ENCODE peak calls at places on chromosome 10, in five cellular contexts. One of them, this sample, is unnamed. For H3K4me1, the result is how much of the 10 kb centered on the place peaks cover.

GRCh38 chr10:92181575-92181974 is 109.3 kb downstream of the CPEB3 start:
- DNase-seq in A549: peak
- DNase-seq in gastrocnemius medialis: no peak
- DNase-seq in adrenal gland: no peak
- DNase-seq in heart left ventricle: no peak
- DNase-seq in this sample: no peak

GRCh38 chr10:28492556-28492955 is 40.4 kb upstream of the WAC start:
- DNase-seq in heart left ventricle: no peak
- DNase-seq in adrenal gland: no peak
- DNase-seq in A549: no peak
- DNase-seq in gastrocnemius medialis: no peak
- DNase-seq in this sample: no peak

GRCh38 chr10:73906524-73907447 is 4.1 kb upstream of the PLAU start:
- DNase-seq in gastrocnemius medialis: peak
- DNase-seq in A549: peak
- DNase-seq in heart left ventricle: peak
- DNase-seq in adrenal gland: peak
- DNase-seq in this sample: peak

GRCh38 chr10:88042162-88043100 is 179.0 kb downstream of the PTEN start:
- DNase-seq in heart left ventricle: no peak
- DNase-seq in adrenal gland: no peak
- DNase-seq in gastrocnemius medialis: peak
- DNase-seq in A549: no peak
- DNase-seq in this sample: no peak

GRCh38 chr10:132136689-132137088 is 50.1 kb upstream of the DPYSL4 start:
- DNase-seq in heart left ventricle: no peak
- DNase-seq in adrenal gland: no peak
- DNase-seq in gastrocnemius medialis: no peak
- DNase-seq in A549: no peak
- DNase-seq in this sample: no peak

GRCh38 chr10:102627446-102628293 is 16.6 kb upstream of the TRIM8 start:
- DNase-seq in gastrocnemius medialis: peak
- DNase-seq in adrenal gland: peak
- DNase-seq in A549: peak
- DNase-seq in heart left ventricle: peak
- DNase-seq in this sample: peak

GRCh38 chr10:20993387-20994170 is 96.5 kb upstream of the NEBL start:
- DNase-seq in A549: no peak
- DNase-seq in heart left ventricle: no peak
- DNase-seq in adrenal gland: no peak
- DNase-seq in gastrocnemius medialis: no peak
- DNase-seq in this sample: no peak

GRCh38 chr10:103276251-103276936 is 544 bp upstream of the INA start:
- DNase-seq in gastrocnemius medialis: no peak
- DNase-seq in A549: no peak
- DNase-seq in adrenal gland: no peak
- DNase-seq in heart left ventricle: no peak
- DNase-seq in this sample: no peak

GRCh38 chr10:103618575-103619423 is 125.3 kb downstream of the NEURL1 start:
- DNase-seq in gastrocnemius medialis: peak
- DNase-seq in adrenal gland: peak
- DNase-seq in heart left ventricle: peak
- DNase-seq in A549: no peak
- DNase-seq in this sample: peak

GRCh38 chr10:99807786-99808185 is 25.3 kb downstream of the ABCC2 start:
- DNase-seq in gastrocnemius medialis: no peak
- DNase-seq in A549: no peak
- DNase-seq in heart left ventricle: no peak
- DNase-seq in adrenal gland: no peak
- DNase-seq in this sample: no peak

GRCh38 chr10:26480909-26481703 is 43.0 kb downstream of the APBB1IP start:
- DNase-seq in gastrocnemius medialis: peak
- DNase-seq in A549: no peak
- DNase-seq in heart left ventricle: no peak
- DNase-seq in adrenal gland: peak
- DNase-seq in this sample: no peak

GRCh38 chr10:689433-690226 is at the start of gene DIP2C:
- DNase-seq in gastrocnemius medialis: peak
- DNase-seq in A549: peak
- DNase-seq in adrenal gland: peak
- DNase-seq in heart left ventricle: peak
- DNase-seq in this sample: peak

GRCh38 chr10:717458-717857 is 28.0 kb upstream of the DIP2C start:
- DNase-seq in gastrocnemius medialis: no peak
- DNase-seq in heart left ventricle: no peak
- DNase-seq in adrenal gland: no peak
- DNase-seq in A549: no peak
- DNase-seq in this sample: no peak

GRCh38 chr10:45354261-45354660 is 19.8 kb upstream of the ALOX5 start:
- DNase-seq in heart left ventricle: no peak
- DNase-seq in A549: no peak
- DNase-seq in adrenal gland: peak
- DNase-seq in gastrocnemius medialis: peak
- DNase-seq in this sample: no peak

GRCh38 chr10:22133640-22134624 is 83.9 kb downstream of the EBLN1 start:
- DNase-seq in adrenal gland: no peak
- DNase-seq in A549: no peak
- DNase-seq in gastrocnemius medialis: no peak
- DNase-seq in heart left ventricle: no peak
- DNase-seq in this sample: no peak

GRCh38 chr10:621500-621899 is 68.0 kb downstream of the DIP2C start:
- DNase-seq in heart left ventricle: no peak
- DNase-seq in A549: no peak
- DNase-seq in gastrocnemius medialis: peak
- DNase-seq in adrenal gland: no peak
- DNase-seq in this sample: no peak

GRCh38 chr10:74881253-74881884 is 55.0 kb downstream of the KAT6B start:
- DNase-seq in gastrocnemius medialis: no peak
- DNase-seq in adrenal gland: no peak
- DNase-seq in A549: no peak
- DNase-seq in heart left ventricle: no peak
- DNase-seq in this sample: no peak

GRCh38 chr10:70562036-70562710 is 40.4 kb downstream of the PRF1 start:
- DNase-seq in gastrocnemius medialis: no peak
- DNase-seq in A549: no peak
- DNase-seq in adrenal gland: no peak
- DNase-seq in heart left ventricle: no peak
- DNase-seq in this sample: peak

GRCh38 chr10:7027913-7028808 is 382.7 kb downstream of the SFMBT2 start:
- DNase-seq in adrenal gland: no peak
- DNase-seq in gastrocnemius medialis: no peak
- DNase-seq in A549: no peak
- DNase-seq in heart left ventricle: no peak
- DNase-seq in this sample: no peak

GRCh38 chr10:14884082-14884481 is 5.4 kb downstream of the SUV39H2 start:
- DNase-seq in gastrocnemius medialis: no peak
- DNase-seq in heart left ventricle: no peak
- DNase-seq in A549: no peak
- DNase-seq in adrenal gland: no peak
- DNase-seq in this sample: no peak

GRCh38 chr10:50550291-50550839 is 73.4 kb downstream of the SGMS1 start:
- DNase-seq in A549: no peak
- DNase-seq in gastrocnemius medialis: no peak
- DNase-seq in adrenal gland: peak
- DNase-seq in heart left ventricle: peak
- DNase-seq in this sample: no peak

GRCh38 chr10:103892181-103892580 is 25.8 kb downstream of the STN1 start:
- DNase-seq in gastrocnemius medialis: no peak
- DNase-seq in adrenal gland: no peak
- DNase-seq in A549: no peak
- DNase-seq in heart left ventricle: no peak
- DNase-seq in this sample: no peak

GRCh38 chr10:3339531-3339950 is 167.0 kb upstream of the PITRM1 start:
- DNase-seq in gastrocnemius medialis: no peak
- DNase-seq in adrenal gland: no peak
- DNase-seq in heart left ventricle: no peak
- DNase-seq in A549: no peak
- DNase-seq in this sample: no peak

GRCh38 chr10:50231515-50232260 is 19.6 kb downstream of the ASAH2 start:
- DNase-seq in A549: no peak
- DNase-seq in gastrocnemius medialis: no peak
- DNase-seq in adrenal gland: no peak
- DNase-seq in heart left ventricle: no peak
- DNase-seq in this sample: no peak

GRCh38 chr10:90665905-90666662 is 191.8 kb downstream of the HTR7 start:
- DNase-seq in gastrocnemius medialis: no peak
- DNase-seq in heart left ventricle: no peak
- DNase-seq in adrenal gland: no peak
- DNase-seq in A549: no peak
- DNase-seq in this sample: no peak

DNA sequence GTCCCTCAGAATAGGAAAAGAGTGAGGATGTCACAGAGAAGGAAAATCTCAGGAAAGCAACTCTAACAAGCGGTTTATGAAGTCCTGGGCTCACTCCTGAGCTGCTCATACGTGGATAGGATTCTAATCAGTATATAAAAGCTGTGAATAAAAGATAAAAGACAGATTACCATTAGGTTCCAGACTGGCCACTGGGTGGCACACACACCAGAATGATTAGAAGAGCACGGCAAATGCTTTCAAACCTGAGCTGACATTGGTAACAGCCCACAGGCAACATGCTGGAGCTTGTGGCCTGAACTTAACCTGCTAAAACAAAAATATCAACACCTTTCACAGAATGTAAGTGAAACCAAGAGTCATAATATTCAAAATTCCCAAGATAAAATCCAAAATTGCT is 370.8 kb downstream of the GRID1 start:
- DNase-seq in heart left ventricle: no peak
- DNase-seq in adrenal gland: peak
- DNase-seq in gastrocnemius medialis: no peak
- DNase-seq in A549: peak
- DNase-seq in this sample: no peak
- TF ChIP-seq CTCF in heart left ventricle: peak
- TF ChIP-seq CTCF in adrenal gland: peak
- TF ChIP-seq CTCF in gastrocnemius medialis: peak
- TF ChIP-seq CTCF in A549: peak
- TF ChIP-seq CTCF in this sample: no peak

DNA sequence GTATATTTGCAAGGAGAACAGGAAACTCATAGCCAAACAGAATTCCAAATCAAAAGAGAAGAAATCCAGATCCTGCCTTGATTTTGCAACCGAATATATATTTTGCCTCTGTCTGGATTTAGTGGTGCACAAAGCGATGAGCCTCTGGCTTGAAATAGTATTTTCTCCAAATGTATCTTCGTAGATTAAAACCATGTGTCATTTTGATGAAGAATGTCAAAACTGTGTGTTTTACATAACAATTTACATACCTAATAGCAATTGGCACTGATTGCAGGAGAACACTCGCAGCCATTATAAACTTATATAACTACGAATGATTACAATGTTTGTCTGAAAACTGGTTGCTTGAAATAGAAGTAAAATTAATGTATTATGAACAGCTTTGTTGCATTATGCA is 156.4 kb downstream of the ARID5B start:
- DNase-seq in gastrocnemius medialis: no peak
- DNase-seq in A549: no peak
- DNase-seq in heart left ventricle: no peak
- DNase-seq in adrenal gland: no peak
- DNase-seq in this sample: no peak
- H3K4me1 ChIP-seq in gastrocnemius medialis: half or more
- H3K4me1 ChIP-seq in A549: under half
- H3K4me1 ChIP-seq in heart left ventricle: under half
- H3K4me1 ChIP-seq in adrenal gland: under half
- H3K4me1 ChIP-seq in this sample: under half

DNA sequence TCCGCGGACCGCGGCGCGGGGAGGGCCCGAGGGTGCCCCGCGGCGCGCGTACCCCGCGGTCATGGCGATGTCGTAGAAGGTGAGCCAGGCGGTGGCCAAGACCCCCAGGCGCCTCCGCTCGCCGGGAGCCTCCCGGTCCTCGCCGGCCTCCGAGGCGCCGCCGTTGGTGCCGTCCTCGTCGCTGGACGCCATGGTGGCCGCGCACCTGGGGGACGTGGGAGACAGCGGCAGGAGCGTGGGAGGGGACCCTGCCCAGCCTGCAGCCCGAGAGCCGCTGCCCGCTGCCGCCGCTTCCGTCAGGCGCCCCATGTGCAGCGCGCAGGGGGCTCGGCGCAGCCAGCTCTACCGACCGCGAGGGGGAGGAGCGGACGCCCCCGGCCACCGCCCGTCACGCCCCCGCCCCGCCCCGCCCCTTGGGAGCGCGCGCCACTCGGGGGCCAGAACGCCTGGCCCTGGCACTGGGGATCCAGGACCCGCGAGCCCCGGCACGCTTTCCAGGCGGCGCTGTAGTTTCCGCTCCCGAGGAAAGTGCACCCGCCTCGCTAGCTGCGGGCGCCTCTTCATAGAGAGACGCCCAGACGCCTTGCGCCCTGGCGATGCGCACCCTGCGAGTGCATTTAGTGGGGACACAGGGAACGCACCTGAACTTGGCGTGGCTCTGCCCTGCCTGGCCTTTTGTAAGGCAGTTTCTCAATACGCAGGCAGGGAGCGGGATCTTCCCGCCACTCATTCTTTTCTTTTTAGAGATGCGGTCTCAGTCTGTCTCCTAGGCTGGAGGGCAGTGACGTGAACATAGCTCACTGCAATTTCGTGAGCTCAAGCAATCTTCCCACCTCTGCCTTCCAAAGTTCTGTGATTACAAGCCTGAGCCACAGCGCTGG is at the start of gene HACD1:
- DNase-seq in adrenal gland: peak
- DNase-seq in A549: peak
- DNase-seq in heart left ventricle: peak
- DNase-seq in gastrocnemius medialis: peak
- DNase-seq in this sample: peak
- TF ChIP-seq POLR2A in adrenal gland: peak
- TF ChIP-seq POLR2A in A549: peak
- TF ChIP-seq POLR2A in heart left ventricle: peak
- TF ChIP-seq POLR2A in gastrocnemius medialis: peak
- TF ChIP-seq POLR2A in this sample: no peak

DNA sequence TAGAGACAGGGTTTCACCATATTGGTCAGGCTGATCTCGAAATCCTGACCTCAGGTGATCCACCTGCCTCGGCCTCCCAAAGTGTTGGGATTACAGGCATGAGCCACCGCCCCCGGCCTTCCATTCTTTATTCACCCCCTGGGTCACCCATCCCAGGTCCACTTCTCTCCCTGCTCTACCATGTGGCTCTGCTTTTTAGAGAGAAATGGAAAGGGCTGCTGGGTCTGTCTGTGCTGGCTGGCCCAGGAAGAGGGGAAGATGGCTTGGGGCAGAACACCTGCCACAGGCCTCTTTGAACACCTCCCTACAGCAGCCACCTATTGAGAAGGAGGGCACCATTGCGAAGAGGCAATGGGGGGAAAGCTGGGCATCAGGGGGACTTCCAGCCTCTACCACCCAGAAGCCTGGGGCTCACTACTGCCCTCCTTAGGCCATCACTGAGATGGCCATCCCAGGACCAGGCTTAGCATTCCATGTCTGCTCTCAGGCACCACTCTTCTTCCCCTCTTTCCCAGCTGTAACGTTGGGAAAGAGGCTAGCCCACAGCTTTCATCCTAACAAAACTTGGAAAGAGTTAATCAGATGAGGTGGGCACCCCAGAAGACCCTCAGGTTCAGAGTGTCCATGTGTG is 256.3 kb downstream of the GRID1 start:
- DNase-seq in gastrocnemius medialis: no peak
- DNase-seq in A549: no peak
- DNase-seq in adrenal gland: no peak
- DNase-seq in heart left ventricle: no peak
- DNase-seq in this sample: no peak
- TF ChIP-seq CTCF in gastrocnemius medialis: no peak
- TF ChIP-seq CTCF in A549: no peak
- TF ChIP-seq CTCF in adrenal gland: no peak
- TF ChIP-seq CTCF in heart left ventricle: no peak
- TF ChIP-seq CTCF in this sample: no peak